ENCODE peak calls at places on chromosomes 2 and 18, in seven cellular contexts. D is IMR-90, H is mesenchymal stem cell, A is trophoblast cell, K is H1, Q is mesendoderm, Z is H9. F is an unnamed sample.

GRCh38 chr2:235458839-235459273 is 35.0 kb upstream of the AGAP1 start:
- DNase-seq in D (peak; percentile 26), H (peak; percentile 53), A (peak; percentile 95), K (no peak), Q (peak; percentile 70), Z (no peak), F (no peak)

GRCh38 chr18:11251891-11252270 is 102.5 kb upstream of the PIEZO2 start:
- DNase-seq in D (peak; percentile 18), H (peak; percentile 7), A (no peak), K (no peak), Q (no peak), Z (no peak), F (no peak)

GRCh38 chr2:98795903-98796676 is 65.2 kb upstream of the MGAT4A start:
- DNase-seq in D (no peak), H (no peak), A (peak; percentile 15), K (no peak), Q (no peak), Z (no peak), F (no peak)

GRCh38 chr2:209671280-209671679 is 100.4 kb upstream of the UNC80 start:
- DNase-seq in D (no peak), H (no peak), A (no peak), K (no peak), Q (no peak), Z (no peak), F (peak; percentile 11)

GRCh38 chr2:128594273-128594910 is 275.7 kb upstream of the HS6ST1 start:
- DNase-seq in D (no peak), H (no peak), A (no peak), K (peak; percentile 37), Q (no peak), Z (no peak), F (no peak)

GRCh38 chr2:174711206-174711605 is 53.1 kb downstream of the CHRNA1 start:
- DNase-seq in D (peak; percentile 84), H (peak; percentile 24), A (peak; percentile 75), K (no peak), Q (peak; percentile 42), Z (no peak), F (no peak)

GRCh38 chr2:33529771-33530481 is 53.5 kb downstream of the RASGRP3 start:
- DNase-seq in D (peak; percentile 98), H (peak; percentile 99), A (peak; percentile 99), K (no peak), Q (peak; percentile 55), Z (no peak), F (no peak)

GRCh38 chr18:26746284-26747130 is 119.0 kb downstream of the AQP4 start:
- DNase-seq in D (no peak), H (peak; percentile 27), A (no peak), K (no peak), Q (no peak), Z (no peak), F (no peak)

GRCh38 chr18:48392266-48392665 is 16.9 kb downstream of the ZBTB7C start:
- DNase-seq in D (no peak), H (no peak), A (no peak), K (no peak), Q (no peak), Z (no peak), F (no peak)

GRCh38 chr2:222939208-222939846 is 78.5 kb downstream of the ACSL3 start:
- DNase-seq in D (peak; percentile 68), H (peak; percentile 77), A (peak; percentile 63), K (peak; percentile 94), Q (peak; percentile 90), Z (peak; percentile 84), F (peak; percentile 67)

GRCh38 chr18:31555971-31556747 is 35.5 kb upstream of the TTR start:
- DNase-seq in D (peak; percentile 70), H (peak; percentile 76), A (peak; percentile 90), K (no peak), Q (peak; percentile 71), Z (no peak), F (peak; percentile 61)

GRCh38 chr2:191983186-191983585 is 136.3 kb upstream of the CAVIN2 start:
- DNase-seq in D (no peak), H (no peak), A (peak; percentile 94), K (no peak), Q (no peak), Z (no peak), F (no peak)

GRCh38 chr2:121502246-121502645 is 28.4 kb upstream of the RNU4ATAC start:
- DNase-seq in D (peak; percentile 73), H (peak; percentile 27), A (peak; percentile 93), K (no peak), Q (no peak), Z (no peak), F (no peak)

GRCh38 chr2:128374711-128375413 is 56.2 kb upstream of the HS6ST1 start:
- DNase-seq in D (no peak), H (no peak), A (no peak), K (no peak), Q (no peak), Z (no peak), F (no peak)

GRCh38 chr2:201200345-201200744 is 17.4 kb downstream of the CASP10 start:
- DNase-seq in D (no peak), H (no peak), A (no peak), K (no peak), Q (no peak), Z (no peak), F (no peak)

GRCh38 chr2:96878796-96879544 is 9.1 kb upstream of the SEMA4C start:
- DNase-seq in D (no peak), H (no peak), A (no peak), K (no peak), Q (no peak), Z (no peak), F (no peak)

GRCh38 chr2:8515864-8516533 is 165.9 kb upstream of the ID2 start:
- DNase-seq in D (no peak), H (no peak), A (no peak), K (no peak), Q (no peak), Z (no peak), F (no peak)

GRCh38 chr2:232362174-232362913 is 16.2 kb upstream of the ALPP start:
- DNase-seq in D (no peak), H (no peak), A (no peak), K (peak; percentile 37), Q (no peak), Z (no peak), F (no peak)

GRCh38 chr2:46430413-46430812 is 49.0 kb upstream of the TMEM247 start:
- DNase-seq in D (no peak), H (no peak), A (no peak), K (no peak), Q (no peak), Z (no peak), F (no peak)

GRCh38 chr2:71101656-71102055 is 28.4 kb downstream of the MCEE start:
- DNase-seq in D (peak; percentile 94), H (peak; percentile 92), A (no peak), K (no peak), Q (no peak), Z (no peak), F (no peak)

GRCh38 chr2:36338827-36339145 is 16.8 kb upstream of the CRIM1 start:
- DNase-seq in D (peak; percentile 59), H (peak; percentile 55), A (peak; percentile 80), K (no peak), Q (peak; percentile 88), Z (no peak), F (no peak)

GRCh38 chr18:70398076-70398475 is 109.2 kb downstream of the SOCS6 start:
- DNase-seq in D (no peak), H (no peak), A (no peak), K (no peak), Q (no peak), Z (no peak), F (no peak)

GRCh38 chr2:149902104-149902503 is 314.5 kb upstream of the MMADHC start:
- DNase-seq in D (no peak), H (no peak), A (no peak), K (no peak), Q (no peak), Z (no peak), F (no peak)

GRCh38 chr2:158009425-158009824 is 92.3 kb upstream of the UPP2 start:
- DNase-seq in D (no peak), H (no peak), A (no peak), K (no peak), Q (no peak), Z (no peak), F (no peak)
- H2AK5ac ChIP-seq in D (no peak overlapping the region), H (no peak overlapping the region), A (no peak overlapping the region), K (no peak overlapping the region), Q (no peak overlapping the region), Z (no peak overlapping the region), F (no peak overlapping the region)

DNA sequence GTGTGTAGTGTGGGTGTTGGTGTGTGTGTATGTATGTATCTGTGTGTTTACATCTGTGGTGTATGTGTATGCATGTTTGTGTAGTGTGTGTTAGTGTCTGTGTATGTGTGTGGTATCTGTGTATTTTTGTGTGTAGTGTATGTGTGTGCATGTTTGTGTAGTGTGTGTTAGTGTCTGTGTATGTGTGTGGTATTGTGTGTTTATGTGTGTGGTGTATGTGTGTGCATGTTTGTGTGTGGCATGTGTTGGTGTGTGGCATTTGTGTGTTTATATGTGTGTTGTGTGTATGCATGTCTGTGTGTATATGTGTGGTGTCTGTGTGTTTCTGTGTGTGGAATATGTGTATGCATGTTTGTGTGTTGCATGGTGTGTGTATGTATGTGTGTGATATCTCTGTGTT is 96.4 kb downstream of the CMPK2 start:
- DNase-seq in D (no peak), H (no peak), A (no peak), K (no peak), Q (no peak), Z (no peak), F (no peak)
- H2BK120ac ChIP-seq in D (no peak overlapping the region), H (no peak overlapping the region), A (no peak overlapping the region), K (no peak overlapping the region), Q (no peak overlapping the region), Z (no peak overlapping the region), F (no peak overlapping the region)

DNA sequence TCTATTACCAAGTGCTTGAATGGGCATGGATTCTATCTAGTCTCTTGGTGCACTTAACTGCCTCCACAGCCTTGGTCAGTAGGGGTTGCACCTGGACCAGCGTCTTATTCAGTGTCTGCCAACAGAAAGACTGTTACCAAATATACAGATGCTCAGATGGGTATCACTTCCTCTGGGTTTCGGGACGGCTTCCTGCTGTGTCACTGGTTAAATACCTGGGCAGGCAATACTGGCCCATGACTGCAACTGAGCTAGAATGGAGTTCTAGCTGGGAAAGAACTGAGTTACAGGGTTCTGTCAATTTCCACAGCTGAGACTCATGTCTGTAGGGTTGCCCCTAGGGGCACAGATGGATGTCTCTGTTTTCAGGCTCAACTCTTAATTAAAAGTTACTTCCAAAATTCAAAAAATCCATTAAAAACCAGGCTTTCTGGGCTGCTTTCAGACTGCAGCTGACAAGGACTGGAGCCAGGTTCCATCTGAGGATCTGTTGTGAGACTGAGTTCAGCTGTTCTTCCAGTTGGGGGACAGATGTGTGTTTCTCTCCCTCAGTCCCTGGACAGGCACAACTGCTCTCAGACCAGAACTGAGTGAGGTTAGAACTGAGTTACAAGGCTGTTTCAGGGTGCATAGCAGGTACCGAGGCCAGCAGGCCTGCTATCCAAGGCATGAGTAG is 789.6 kb upstream of the SLC8A1 start:
- DNase-seq in D (no peak), H (no peak), A (no peak), K (no peak), Q (no peak), Z (no peak), F (no peak)
- H2AK5ac ChIP-seq in D (no peak overlapping the region), H (no peak overlapping the region), A (no peak overlapping the region), K (no peak overlapping the region), Q (no peak overlapping the region), Z (no peak overlapping the region), F (no peak overlapping the region)

DNA sequence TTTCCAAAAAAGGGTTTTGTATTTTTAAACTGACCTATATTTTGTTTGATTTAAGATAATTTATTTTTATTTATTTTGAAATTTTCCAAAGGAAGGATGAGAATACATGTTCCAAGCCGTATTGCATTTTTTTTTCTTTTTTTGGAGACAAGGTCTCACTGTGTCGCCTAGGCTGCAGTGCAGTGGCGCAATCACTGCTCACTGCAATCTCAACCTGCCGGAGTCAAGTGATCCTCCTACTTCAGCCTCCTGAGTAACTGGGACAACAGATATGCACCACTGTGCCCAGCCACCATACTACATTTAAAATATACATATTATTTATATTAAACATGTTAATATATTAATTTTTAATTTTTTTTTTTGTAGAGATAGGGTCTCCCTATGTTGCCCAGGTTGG is 15.0 kb downstream of the GEN1 start:
- DNase-seq in D (no peak), H (no peak), A (no peak), K (no peak), Q (no peak), Z (no peak), F (no peak)
- H2BK120ac ChIP-seq in D (no peak overlapping the region), H (no peak overlapping the region), A (no peak overlapping the region), K (no peak overlapping the region), Q (no peak overlapping the region), Z (no peak overlapping the region), F (no peak overlapping the region)